ENCODE peak calls at places on chromosomes 2 and 18, in five cellular contexts. M, D, Y, C and L are unnamed samples.

GRCh38 chr2:211498551-211499205 is 942.3 kb downstream of the CPS1 start:
- DNase-seq in M (no peak), D (no peak), Y (no peak), C (no peak), L (no peak)

GRCh38 chr2:57677296-57677695 is 369.3 kb upstream of the VRK2 start:
- DNase-seq in M (no peak), D (no peak), Y (no peak), C (no peak), L (no peak)

GRCh38 chr2:176106636-176107539 is at the start of gene HOXD11:
- DNase-seq in M (no peak), D (peak), Y (no peak), C (no peak), L (no peak)

GRCh38 chr2:134736167-134736885 is 17.5 kb upstream of the TMEM163 start:
- DNase-seq in M (peak), D (peak), Y (no peak), C (no peak), L (no peak)

GRCh38 chr18:79402209-79402576 is 6.5 kb downstream of the NFATC1 start:
- DNase-seq in M (no peak), D (no peak), Y (no peak), C (no peak), L (no peak)

GRCh38 chr2:186099772-186100171 is 361.2 kb downstream of the FSIP2 start:
- DNase-seq in M (no peak), D (no peak), Y (no peak), C (no peak), L (no peak)

GRCh38 chr2:133379159-133379558 is 189.1 kb downstream of the NCKAP5 start:
- DNase-seq in M (no peak), D (no peak), Y (no peak), C (no peak), L (no peak)

GRCh38 chr2:239824051-239824694 is 201.0 kb downstream of the NDUFA10 start:
- DNase-seq in M (no peak), D (peak), Y (no peak), C (no peak), L (no peak)

GRCh38 chr2:213764849-213765248 is 480.6 kb downstream of the SPAG16 start:
- DNase-seq in M (no peak), D (no peak), Y (no peak), C (no peak), L (no peak)

GRCh38 chr2:238220892-238221521 is 17.5 kb upstream of the ILKAP start:
- DNase-seq in M (no peak), D (no peak), Y (no peak), C (no peak), L (no peak)